ENCODE peak calls at places on chromosome 10, in five cellular contexts. V, E, G, L and Z are unnamed samples.

GRCh38 chr10:105718207-105718995 is 1077.3 kb downstream of the SORCS3 start:
- DNase-seq in E (no peak), G (no peak), V (no peak), L (no peak), Z (no peak)

GRCh38 chr10:42177077-42177792 is 461.1 kb downstream of the ZNF33B start:
- DNase-seq in V (no peak), G (no peak), E (no peak), L (no peak), Z (no peak)

GRCh38 chr10:12194752-12195271 is 879 bp downstream of the NUDT5 start:
- DNase-seq in V (no peak), E (peak), G (peak), L (no peak), Z (peak)

GRCh38 chr10:14425031-14425430 is 94.3 kb upstream of the FRMD4A start:
- DNase-seq in L (no peak), V (no peak), E (no peak), G (no peak), Z (no peak)

GRCh38 chr10:9823268-9823930 is 1194.3 kb upstream of the CELF2 start:
- DNase-seq in L (no peak), G (no peak), V (no peak), E (no peak), Z (no peak)

GRCh38 chr10:34739915-34740314 is 75.2 kb downstream of the PARD3 start:
- DNase-seq in L (peak), G (no peak), E (peak), V (peak), Z (no peak)

GRCh38 chr10:31099101-31099500 is 67.4 kb upstream of the ZNF438 start:
- DNase-seq in L (no peak), V (no peak), E (no peak), G (no peak), Z (no peak)

GRCh38 chr10:114413398-114413797 is 9.1 kb upstream of the AFAP1L2 start:
- DNase-seq in L (no peak), E (no peak), G (peak), V (no peak), Z (no peak)

GRCh38 chr10:8073696-8074416 is 19.4 kb downstream of the GATA3 start:
- DNase-seq in G (no peak), V (peak), E (no peak), L (no peak), Z (no peak)

GRCh38 chr10:93028881-93029280 is 31.7 kb upstream of the CYP26C1 start:
- DNase-seq in V (peak), G (no peak), E (no peak), L (no peak), Z (no peak)

GRCh38 chr10:69869291-69869841 is 67.7 kb downstream of the COL13A1 start:
- DNase-seq in L (no peak), V (peak), G (no peak), E (no peak), Z (no peak)

GRCh38 chr10:79068203-79068561 is 584 bp upstream of the ZMIZ1 start:
- DNase-seq in V (no peak), G (no peak), L (no peak), E (no peak), Z (peak)

GRCh38 chr10:78513330-78513729 is 479.7 kb downstream of the RPS24 start:
- DNase-seq in L (no peak), E (peak), V (no peak), G (no peak), Z (no peak)